ENCODE peak calls at places on chromosomes 11 and 22, in nine cellular contexts. P is stimulated activated CD4-positive, alpha-beta T cell treated with anti-CD3 and anti-CD28 coated beads, Interleukin-12 subunit alpha, Interleukin-12 subunit beta, amount 100 ng/mL, for 4 hours; Y is fibroblast of mammary gland; E is NCI-H1105; U is BJ; M is GM19239; V is fibroblast of gingiva; C is HL-60; R is adrenal gland. N is an unnamed sample.

GRCh38 chr22:49960967-49961600 is 512 bp downstream of the PIM3 start:
- DNase-seq in P (peak), Y (no peak), E (no peak), U (no peak), M (no peak), V (peak), C (no peak), R (peak), N (peak)

GRCh38 chr11:60831501-60832079 is 10.3 kb upstream of the CCDC86 start:
- DNase-seq in P (no peak), Y (peak), E (peak), U (peak), M (no peak), V (peak), C (no peak), R (no peak), N (no peak)

GRCh38 chr11:17012179-17012578 is 2.0 kb downstream of the PLEKHA7 start:
- DNase-seq in P (no peak), Y (no peak), E (no peak), U (no peak), M (no peak), V (no peak), C (no peak), R (no peak), N (no peak)

GRCh38 chr11:9772218-9772617 is 108.3 kb downstream of the SWAP70 start:
- DNase-seq in P (no peak), Y (no peak), E (no peak), U (no peak), M (no peak), V (no peak), C (no peak), R (no peak), N (peak)

GRCh38 chr22:49211176-49211575 is 616.5 kb downstream of the BRD1 start:
- DNase-seq in P (no peak), Y (no peak), E (no peak), U (no peak), M (no peak), V (no peak), C (no peak), R (peak), N (no peak)

GRCh38 chr22:32206774-32207758 is 2.2 kb upstream of the RFPL2 start:
- DNase-seq in P (no peak), Y (peak), E (no peak), U (no peak), M (no peak), V (no peak), C (peak), R (no peak), N (no peak)

GRCh38 chr11:65112551-65113360 is 1.1 kb downstream of the TM7SF2 start:
- DNase-seq in P (peak), Y (no peak), E (peak), U (no peak), M (no peak), V (no peak), C (no peak), R (peak), N (no peak)

GRCh38 chr22:40044870-40045834 is 50.4 kb downstream of the FAM83F start:
- DNase-seq in P (peak), Y (peak), E (peak), U (no peak), M (peak), V (no peak), C (peak), R (peak), N (no peak)

GRCh38 chr22:31230871-31231621 is 18.9 kb downstream of the LIMK2 start:
- DNase-seq in P (peak), Y (peak), E (no peak), U (no peak), M (no peak), V (peak), C (no peak), R (peak), N (no peak)

GRCh38 chr22:44445731-44446130 is 52.3 kb downstream of the RTL6 start:
- DNase-seq in P (no peak), Y (no peak), E (no peak), U (no peak), M (no peak), V (no peak), C (no peak), R (no peak), N (no peak)

N was measured in breast epithelium.